ENCODE peak calls at places on chromosome 13, in seven cellular contexts. M is fibroblast of the conjunctiva; U is T-helper 9 cell; C is AG10803; J is effector memory CD8-positive, alpha-beta T cell; T is epithelial cell of esophagus; P is omental fat pad. G is an unnamed sample.
A peak's percentile ranks its signal among the peaks of the same experiment; 100 is the strongest.

GRCh38 chr13:73602295-73602694 is 531.9 kb downstream of the KLF12 start:
- DNase-seq in P (no peak), U (no peak), M (no peak), T (peak; percentile 88), C (no peak), J (no peak), G (no peak)

GRCh38 chr13:31749929-31750328 is 10.6 kb downstream of the RXFP2 start:
- DNase-seq in P (no peak), C (peak; percentile 95), J (no peak), U (no peak), M (peak; percentile 53), T (peak; percentile 66), G (no peak)

GRCh38 chr13:55654243-55654642 is 1486.5 kb upstream of the PRR20A start:
- DNase-seq in T (no peak), U (no peak), C (no peak), P (no peak), M (no peak), J (no peak), G (no peak)

GRCh38 chr13:98476538-98476966 is 100.4 kb downstream of the STK24 start:
- DNase-seq in P (no peak), M (peak; percentile 20), C (peak; percentile 95), T (peak; percentile 83), U (peak; percentile 77), J (peak; percentile 79), G (no peak)

GRCh38 chr13:24894277-24894971 is 130.5 kb downstream of the RNF17 start:
- DNase-seq in M (no peak), T (no peak), U (no peak), P (no peak), J (no peak), C (no peak), G (no peak)

GRCh38 chr13:100195568-100195967 is 106.7 kb downstream of the PCCA start:
- DNase-seq in J (no peak), P (no peak), C (no peak), T (no peak), U (no peak), M (no peak), G (no peak)

GRCh38 chr13:110306960-110307696 is at the start of the genes COL4A1 and COL4A2:
- DNase-seq in C (peak; percentile 71), U (no peak), T (peak; percentile 70), J (no peak), P (no peak), M (no peak), G (peak; percentile 25)

GRCh38 chr13:113527272-113527958 is 36.9 kb upstream of the DCUN1D2 start:
- DNase-seq in M (no peak), C (no peak), T (no peak), P (no peak), J (no peak), U (no peak), G (peak; percentile 69)

GRCh38 chr13:41257535-41257934 is 5.8 kb downstream of the MTRF1 start:
- DNase-seq in T (no peak), M (no peak), U (no peak), P (no peak), C (no peak), J (no peak), G (no peak)

GRCh38 chr13:112791662-112792440 is 102.0 kb downstream of the ATP11A start:
- DNase-seq in U (no peak), C (no peak), P (no peak), M (no peak), T (peak; percentile 21), J (no peak), G (no peak)

GRCh38 chr13:51728972-51729371 is 75.0 kb downstream of the DHRS12 start:
- DNase-seq in P (no peak), M (peak; percentile 60), C (peak; percentile 87), T (peak; percentile 96), J (no peak), U (no peak), G (no peak)

GRCh38 chr13:59635591-59635990 is 528.1 kb downstream of the DIAPH3 start:
- DNase-seq in P (no peak), J (no peak), U (no peak), C (no peak), M (no peak), T (no peak), G (peak; percentile 12)

GRCh38 chr13:99484405-99484981 is 16.8 kb upstream of the TM9SF2 start:
- DNase-seq in C (peak; percentile 90), P (no peak), M (peak; percentile 57), T (peak; percentile 81), U (no peak), J (peak; percentile 15), G (no peak)

GRCh38 chr13:43044720-43045301 is 21.4 kb downstream of the DNAJC15 start:
- DNase-seq in U (no peak), J (no peak), T (no peak), P (no peak), C (no peak), M (no peak), G (no peak)

GRCh38 chr13:28000567-28000966 is 12.1 kb upstream of the URAD start:
- DNase-seq in M (no peak), T (no peak), C (no peak), U (no peak), J (no peak), P (no peak), G (no peak)

GRCh38 chr13:75294110-75294509 is 187.9 kb downstream of the TBC1D4 start:
- DNase-seq in U (no peak), C (no peak), T (no peak), J (no peak), P (no peak), M (no peak), G (no peak)